ENCODE peak calls at places on chromosome 9, in nine cellular contexts. U is WTC11; F is choroid plexus epithelial cell; J is CD8-positive, alpha-beta T cell; O is mesothelial cell of epicardium; A is HCT116; C is nephron progenitor cell; E is thoracic aorta; Z is MCF 10A. Q is an unnamed sample.

GRCh38 chr9:93501406-93501805 is 48.0 kb upstream of the FAM120AOS start:
- DNase-seq in U (no peak), F (peak), J (no peak), O (no peak), A (no peak), C (no peak), E (no peak), Z (no peak), Q (no peak)

GRCh38 chr9:112711050-112711689 is 6.7 kb downstream of the INIP start:
- DNase-seq in U (no peak), F (peak), J (no peak), O (no peak), A (no peak), C (no peak), E (no peak), Z (peak), Q (no peak)

GRCh38 chr9:123036886-123037540 is 3.5 kb downstream of the GPR21 start:
- DNase-seq in U (no peak), F (peak), J (no peak), O (no peak), A (no peak), C (no peak), E (no peak), Z (no peak), Q (no peak)

GRCh38 chr9:85171163-85171562 is 501.6 kb downstream of the NTRK2 start:
- DNase-seq in U (no peak), F (no peak), J (no peak), O (no peak), A (no peak), C (no peak), E (no peak), Z (no peak), Q (no peak)

GRCh38 chr9:105359899-105360298 is 87.9 kb upstream of the FSD1L start:
- DNase-seq in U (no peak), F (peak), J (no peak), O (no peak), A (no peak), C (no peak), E (no peak), Z (no peak), Q (no peak)

GRCh38 chr9:129367287-129367686 is 189.2 kb upstream of the IER5L start:
- DNase-seq in U (no peak), F (no peak), J (no peak), O (no peak), A (no peak), C (no peak), E (no peak), Z (no peak), Q (no peak)

GRCh38 chr9:86460211-86461002 is 106.2 kb upstream of the TUT7 start:
- DNase-seq in U (no peak), F (peak), J (no peak), O (no peak), A (no peak), C (no peak), E (no peak), Z (no peak), Q (no peak)

GRCh38 chr9:83167126-83167525 is 104.2 kb upstream of the RASEF start:
- DNase-seq in U (no peak), F (no peak), J (no peak), O (no peak), A (no peak), C (no peak), E (no peak), Z (peak), Q (no peak)

GRCh38 chr9:38038307-38039089 is 30.5 kb downstream of the SHB start:
- DNase-seq in U (no peak), F (no peak), J (no peak), O (no peak), A (no peak), C (no peak), E (no peak), Z (no peak), Q (no peak)

GRCh38 chr9:83699615-83700014 is 8.1 kb downstream of the UBQLN1 start:
- DNase-seq in U (no peak), F (no peak), J (no peak), O (no peak), A (no peak), C (no peak), E (no peak), Z (no peak), Q (no peak)

GRCh38 chr9:70696694-70697335 is 282.4 kb upstream of the KLF9 start:
- DNase-seq in U (no peak), F (no peak), J (no peak), O (no peak), A (no peak), C (no peak), E (no peak), Z (no peak), Q (no peak)

GRCh38 chr9:126916909-126917308 is 2.3 kb downstream of the RALGPS1 start:
- DNase-seq in U (peak), F (no peak), J (no peak), O (no peak), A (peak), C (no peak), E (no peak), Z (no peak), Q (no peak)

GRCh38 chr9:85715587-85715986 is 26.2 kb downstream of the AGTPBP1 start:
- DNase-seq in U (no peak), F (no peak), J (no peak), O (no peak), A (no peak), C (no peak), E (no peak), Z (peak), Q (no peak)

GRCh38 chr9:135989722-135990467 is 28.7 kb upstream of the UBAC1 start:
- DNase-seq in U (no peak), F (no peak), J (peak), O (no peak), A (no peak), C (no peak), E (no peak), Z (no peak), Q (no peak)

GRCh38 chr9:121851641-121852091 is 200.2 kb downstream of the DAB2IP start:
- DNase-seq in U (no peak), F (no peak), J (no peak), O (no peak), A (no peak), C (no peak), E (no peak), Z (no peak), Q (no peak)

GRCh38 chr9:137276757-137277328 is 683 bp upstream of the TOR4A start:
- DNase-seq in U (peak), F (peak), J (no peak), O (no peak), A (no peak), C (no peak), E (no peak), Z (peak), Q (no peak)

GRCh38 chr9:71146511-71146910 is 25.1 kb upstream of the TRPM3 start:
- DNase-seq in U (no peak), F (no peak), J (no peak), O (no peak), A (no peak), C (no peak), E (no peak), Z (no peak), Q (no peak)

GRCh38 chr9:73095425-73095824 is 56.2 kb upstream of the ANXA1 start:
- DNase-seq in U (no peak), F (no peak), J (no peak), O (no peak), A (no peak), C (no peak), E (no peak), Z (no peak), Q (no peak)

GRCh38 chr9:137176302-137177182 is 4.7 kb upstream of the TMEM210 start:
- DNase-seq in U (peak), F (peak), J (peak), O (no peak), A (no peak), C (peak), E (no peak), Z (peak), Q (no peak)

GRCh38 chr9:28456886-28457285 is 883.6 kb upstream of the C9orf72 start:
- DNase-seq in U (no peak), F (no peak), J (no peak), O (no peak), A (no peak), C (no peak), E (no peak), Z (no peak), Q (no peak)

GRCh38 chr9:104958756-104959155 is 30.8 kb upstream of the ABCA1 start:
- DNase-seq in U (no peak), F (peak), J (no peak), O (no peak), A (no peak), C (no peak), E (no peak), Z (peak), Q (no peak)

GRCh38 chr9:87497604-87498045 is at the start of gene DAPK1:
- DNase-seq in U (peak), F (peak), J (no peak), O (peak), A (peak), C (peak), E (no peak), Z (peak), Q (peak)
- TF ChIP-seq CTCF in U (no peak), F (peak), J (no peak), O (peak), A (no peak), C (no peak), E (no peak), Z (no peak), Q (peak)

GRCh38 chr9:5321058-5321457 is 16.5 kb upstream of the RLN2 start:
- DNase-seq in U (no peak), F (peak), J (no peak), O (no peak), A (no peak), C (no peak), E (no peak), Z (peak), Q (no peak)
- TF ChIP-seq CTCF in U (no peak), F (peak), J (no peak), O (no peak), A (no peak), C (no peak), E (no peak), Z (peak), Q (peak)

GRCh38 chr9:120791161-120791560 is 2.1 kb downstream of the FBXW2 start:
- DNase-seq in U (no peak), F (no peak), J (no peak), O (no peak), A (no peak), C (no peak), E (no peak), Z (no peak), Q (no peak)

GRCh38 chr9:120787906-120788305 is 5.3 kb downstream of the FBXW2 start:
- DNase-seq in U (no peak), F (no peak), J (no peak), O (no peak), A (no peak), C (no peak), E (no peak), Z (no peak), Q (no peak)

GRCh38 chr9:120792898-120793765 is at the start of gene FBXW2:
- DNase-seq in U (peak), F (peak), J (peak), O (peak), A (peak), C (peak), E (peak), Z (peak), Q (peak)
- TF ChIP-seq CTCF in U (no peak), F (no peak), J (no peak), O (no peak), A (no peak), C (no peak), E (peak), Z (no peak), Q (no peak)

GRCh38 chr9:133727277-133727875 is 10.8 kb downstream of the SARDH start:
- DNase-seq in U (no peak), F (no peak), J (no peak), O (no peak), A (no peak), C (peak), E (no peak), Z (no peak), Q (no peak)

GRCh38 chr9:133725886-133726285 is 12.3 kb downstream of the SARDH start:
- DNase-seq in U (no peak), F (no peak), J (no peak), O (no peak), A (no peak), C (no peak), E (no peak), Z (no peak), Q (no peak)

GRCh38 chr9:133727876-133728441 is 10.2 kb downstream of the SARDH start:
- DNase-seq in U (no peak), F (no peak), J (no peak), O (no peak), A (no peak), C (no peak), E (no peak), Z (no peak), Q (no peak)

GRCh38 chr9:133728856-133729645 is 9.1 kb downstream of the SARDH start:
- DNase-seq in U (no peak), F (no peak), J (no peak), O (no peak), A (no peak), C (no peak), E (no peak), Z (no peak), Q (no peak)

GRCh38 chr9:133726401-133727276 is 11.5 kb downstream of the SARDH start:
- DNase-seq in U (peak), F (peak), J (peak), O (peak), A (peak), C (peak), E (no peak), Z (peak), Q (peak)
- TF ChIP-seq CTCF in U (peak), F (peak), J (peak), O (peak), A (peak), C (peak), E (peak), Z (peak), Q (peak)

GRCh38 chr9:19102631-19103345 is at the start of gene HAUS6:
- DNase-seq in U (peak), F (peak), J (peak), O (peak), A (peak), C (peak), E (peak), Z (peak), Q (peak)
- TF ChIP-seq CTCF in U (no peak), F (peak), J (no peak), O (peak), A (no peak), C (peak), E (peak), Z (no peak), Q (peak)

GRCh38 chr9:18250051-18250450 is 223.9 kb upstream of the ADAMTSL1 start:
- DNase-seq in U (no peak), F (no peak), J (no peak), O (no peak), A (no peak), C (no peak), E (no peak), Z (no peak), Q (no peak)

GRCh38 chr9:18240213-18240612 is 233.7 kb upstream of the ADAMTSL1 start:
- DNase-seq in U (no peak), F (no peak), J (no peak), O (no peak), A (no peak), C (no peak), E (no peak), Z (no peak), Q (no peak)

DNA sequence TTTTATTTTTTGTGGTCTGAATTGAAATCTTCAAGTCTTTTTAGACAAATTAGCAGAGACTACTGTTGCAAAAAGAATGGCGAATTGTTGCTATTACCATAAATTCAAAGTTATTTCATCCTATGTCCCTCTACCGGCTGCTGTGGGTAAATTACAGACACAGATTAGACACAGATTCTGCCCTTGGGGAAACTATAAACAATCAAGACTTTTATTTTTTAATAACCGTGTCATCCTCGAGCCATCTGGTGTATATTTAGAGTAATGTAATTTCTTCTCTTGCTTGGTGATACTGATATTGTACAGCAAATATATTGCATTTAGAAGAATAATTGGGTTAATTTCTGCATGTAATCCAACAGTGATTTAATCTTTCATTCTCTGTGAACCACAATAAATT is 228.0 kb upstream of the ADAMTSL1 start:
- DNase-seq in U (no peak), F (peak), J (no peak), O (no peak), A (no peak), C (no peak), E (no peak), Z (no peak), Q (no peak)
- TF ChIP-seq CTCF in U (no peak), F (peak), J (no peak), O (peak), A (no peak), C (no peak), E (no peak), Z (no peak), Q (no peak)